ENCODE peak calls at places on chromosomes 13 and 19, in ten cellular contexts. G, U, V, I, Z, Q, C, L, N and P are unnamed samples.

GRCh38 chr19:6587093-6587820 is 3.7 kb downstream of the CD70 start:
- DNase-seq in C (no peak), U (no peak), V (no peak), I (no peak), L (no peak), Z (no peak), N (no peak), Q (no peak), G (no peak), P (no peak)

GRCh38 chr19:9724157-9724556 is 44.4 kb downstream of the ZNF846 start:
- DNase-seq in I (no peak), U (no peak), L (no peak), Q (no peak), N (no peak), V (no peak), C (no peak), G (no peak), Z (no peak), P (no peak)

GRCh38 chr19:34598217-34599155 is 78.5 kb downstream of the SCGB2B2 start:
- DNase-seq in C (no peak), Q (no peak), I (no peak), L (no peak), G (no peak), V (no peak), N (no peak), Z (no peak), U (no peak), P (no peak)

GRCh38 chr19:23273022-23273593 is 22.9 kb upstream of the ZNF724 start:
- DNase-seq in Q (no peak), I (no peak), L (no peak), C (no peak), U (no peak), N (no peak), Z (no peak), G (no peak), V (no peak), P (no peak)

GRCh38 chr13:62040806-62041205 is 625.2 kb upstream of the PCDH20 start:
- DNase-seq in U (no peak), L (no peak), G (no peak), Q (no peak), I (no peak), N (no peak), C (no peak), V (no peak), Z (no peak), P (no peak)

GRCh38 chr13:34044041-34044440 is 226.1 kb downstream of the RFC3 start:
- DNase-seq in Z (peak), L (no peak), I (no peak), C (no peak), Q (no peak), N (no peak), U (no peak), V (no peak), G (peak), P (no peak)

GRCh38 chr13:30373727-30374126 is 48.6 kb upstream of the UBE2L5 start:
- DNase-seq in Z (no peak), N (no peak), L (no peak), G (no peak), C (no peak), Q (peak), U (no peak), I (peak), V (no peak), P (no peak)

GRCh38 chr19:16381756-16382401 is 57.3 kb downstream of the KLF2 start:
- DNase-seq in C (no peak), Z (no peak), G (no peak), N (no peak), I (no peak), V (peak), Q (no peak), L (no peak), U (no peak), P (no peak)

GRCh38 chr13:35255241-35255640 is 221.2 kb downstream of the MAB21L1 start:
- DNase-seq in L (no peak), U (no peak), I (no peak), N (no peak), Q (no peak), C (no peak), Z (no peak), V (no peak), G (no peak), P (no peak)

GRCh38 chr19:9945319-9945966 is 9.1 kb upstream of the OLFM2 start:
- DNase-seq in I (no peak), U (no peak), Q (no peak), L (peak), V (peak), C (no peak), G (peak), N (no peak), Z (peak), P (no peak)

GRCh38 chr19:58552655-58553054 is 2.2 kb downstream of the CHMP2A start:
- DNase-seq in G (no peak), U (no peak), V (no peak), Z (no peak), I (no peak), N (no peak), Q (no peak), L (no peak), C (no peak), P (no peak)

GRCh38 chr19:7333198-7334118 is 15.3 kb upstream of the ARHGEF18 start:
- DNase-seq in Z (no peak), L (no peak), I (no peak), C (no peak), N (no peak), V (peak), U (no peak), G (peak), Q (no peak), P (peak)

GRCh38 chr13:44231786-44232516 is 141.7 kb upstream of the SERP2 start:
- DNase-seq in Q (no peak), C (no peak), Z (peak), U (no peak), L (peak), N (no peak), G (peak), V (peak), I (no peak), P (no peak)

GRCh38 chr13:48730971-48731658 is 77.4 kb downstream of the CYSLTR2 start:
- DNase-seq in C (no peak), Z (no peak), L (no peak), U (no peak), G (no peak), Q (no peak), V (no peak), I (no peak), N (no peak), P (no peak)